ENCODE peak calls at places on chromosomes 11 and 22, in four cellular contexts. T, C, Z and N are unnamed samples.

GRCh38 chr11:12376259-12376971 is 956 bp upstream of the PARVA start:
- DNase-seq in T (no peak), C (peak), Z (no peak), N (peak)

GRCh38 chr11:26583550-26583949 is 11.5 kb upstream of the MUC15 start:
- DNase-seq in T (no peak), C (no peak), Z (no peak), N (no peak)

GRCh38 chr11:27717801-27718229 is 17.6 kb upstream of the BDNF start:
- DNase-seq in T (no peak), C (no peak), Z (no peak), N (no peak)

GRCh38 chr11:59822989-59823566 is 12.5 kb upstream of the MRPL16 start:
- DNase-seq in T (no peak), C (no peak), Z (no peak), N (peak)

GRCh38 chr22:30855677-30856518 is 112.7 kb downstream of the MORC2 start:
- DNase-seq in T (no peak), C (no peak), Z (peak), N (no peak)

GRCh38 chr11:59196777-59197176 is 15.9 kb downstream of the MPEG1 start:
- DNase-seq in T (no peak), C (no peak), Z (no peak), N (no peak)

GRCh38 chr11:63938481-63939350 is at the start of gene NAA40:
- DNase-seq in T (peak), C (peak), Z (peak), N (peak)

GRCh38 chr11:109851780-109852390 is 241.3 kb upstream of the ZC3H12C start:
- DNase-seq in T (no peak), C (no peak), Z (no peak), N (no peak)

GRCh38 chr11:862028-862703 is 19.5 kb downstream of the TSPAN4 start:
- DNase-seq in T (no peak), C (peak), Z (no peak), N (no peak)

GRCh38 chr22:39013923-39014722 is at the start of gene APOBEC3C:
- DNase-seq in T (peak), C (peak), Z (peak), N (peak)

GRCh38 chr11:12222099-12222751 is 111.8 kb downstream of the MICAL2 start:
- DNase-seq in T (no peak), C (peak), Z (peak), N (no peak)